ENCODE peak calls at places on chromosomes 5 and 9, in eight cellular contexts. One of them, this sample, is unnamed.

GRCh38 chr5:119389288-119390065 is 33.7 kb downstream of the TNFAIP8 start:
- DNase-seq in endothelial cell: no peak
- DNase-seq in astrocyte: peak
- DNase-seq in mucosa of descending colon: no peak
- DNase-seq in osteocyte: no peak
- DNase-seq in HFF-Myc: no peak
- DNase-seq in GM06990: no peak
- DNase-seq in GM20000: no peak
- DNase-seq in this sample: no peak

GRCh38 chr5:96726802-96727201 is 64.6 kb downstream of the CAST start:
- DNase-seq in GM20000: no peak
- DNase-seq in astrocyte: no peak
- DNase-seq in mucosa of descending colon: no peak
- DNase-seq in HFF-Myc: no peak
- DNase-seq in GM06990: no peak
- DNase-seq in endothelial cell: no peak
- DNase-seq in osteocyte: no peak
- DNase-seq in this sample: no peak

GRCh38 chr9:137226338-137227056 is 805 bp upstream of the RNF224 start:
- DNase-seq in HFF-Myc: no peak
- DNase-seq in astrocyte: no peak
- DNase-seq in mucosa of descending colon: no peak
- DNase-seq in endothelial cell: no peak
- DNase-seq in GM20000: no peak
- DNase-seq in osteocyte: no peak
- DNase-seq in GM06990: no peak
- DNase-seq in this sample: no peak

GRCh38 chr5:14118551-14119320 is 24.4 kb upstream of the TRIO start:
- DNase-seq in mucosa of descending colon: no peak
- DNase-seq in GM20000: no peak
- DNase-seq in HFF-Myc: no peak
- DNase-seq in osteocyte: no peak
- DNase-seq in astrocyte: no peak
- DNase-seq in endothelial cell: peak
- DNase-seq in GM06990: no peak
- DNase-seq in this sample: peak

GRCh38 chr5:129716235-129717030 is 31.5 kb upstream of the MINAR2 start:
- DNase-seq in HFF-Myc: no peak
- DNase-seq in GM06990: no peak
- DNase-seq in osteocyte: no peak
- DNase-seq in astrocyte: peak
- DNase-seq in endothelial cell: no peak
- DNase-seq in mucosa of descending colon: no peak
- DNase-seq in GM20000: no peak
- DNase-seq in this sample: no peak

GRCh38 chr5:33120671-33121070 is 320.1 kb upstream of the TARS1 start:
- DNase-seq in osteocyte: no peak
- DNase-seq in GM06990: no peak
- DNase-seq in endothelial cell: no peak
- DNase-seq in HFF-Myc: no peak
- DNase-seq in GM20000: no peak
- DNase-seq in mucosa of descending colon: no peak
- DNase-seq in astrocyte: peak
- DNase-seq in this sample: no peak

GRCh38 chr5:132901036-132901435 is 27.6 kb downstream of the LEAP2 start:
- DNase-seq in osteocyte: no peak
- DNase-seq in astrocyte: no peak
- DNase-seq in mucosa of descending colon: no peak
- DNase-seq in GM06990: no peak
- DNase-seq in endothelial cell: no peak
- DNase-seq in HFF-Myc: no peak
- DNase-seq in GM20000: no peak
- DNase-seq in this sample: no peak

GRCh38 chr5:39716532-39716971 is 291.8 kb upstream of the DAB2 start:
- DNase-seq in mucosa of descending colon: no peak
- DNase-seq in GM06990: no peak
- DNase-seq in HFF-Myc: no peak
- DNase-seq in osteocyte: no peak
- DNase-seq in astrocyte: peak
- DNase-seq in GM20000: peak
- DNase-seq in endothelial cell: peak
- DNase-seq in this sample: peak

GRCh38 chr9:72586388-72587160 is 65.2 kb downstream of the TMC1 start:
- DNase-seq in endothelial cell: no peak
- DNase-seq in astrocyte: peak
- DNase-seq in osteocyte: no peak
- DNase-seq in GM20000: no peak
- DNase-seq in HFF-Myc: peak
- DNase-seq in GM06990: no peak
- DNase-seq in mucosa of descending colon: no peak
- DNase-seq in this sample: no peak

GRCh38 chr5:148690945-148691344 is 36.6 kb upstream of the HTR4 start:
- DNase-seq in GM20000: no peak
- DNase-seq in endothelial cell: no peak
- DNase-seq in mucosa of descending colon: no peak
- DNase-seq in astrocyte: no peak
- DNase-seq in GM06990: no peak
- DNase-seq in HFF-Myc: no peak
- DNase-seq in osteocyte: no peak
- DNase-seq in this sample: no peak

GRCh38 chr9:82168585-82168984 is 180.0 kb downstream of the SPATA31D1 start:
- DNase-seq in mucosa of descending colon: no peak
- DNase-seq in astrocyte: peak
- DNase-seq in GM06990: no peak
- DNase-seq in HFF-Myc: no peak
- DNase-seq in endothelial cell: no peak
- DNase-seq in GM20000: no peak
- DNase-seq in osteocyte: no peak
- DNase-seq in this sample: no peak

GRCh38 chr5:177396807-177397206 is 3.7 kb downstream of the PFN3 start:
- DNase-seq in astrocyte: no peak
- DNase-seq in HFF-Myc: no peak
- DNase-seq in mucosa of descending colon: no peak
- DNase-seq in osteocyte: peak
- DNase-seq in GM20000: no peak
- DNase-seq in endothelial cell: no peak
- DNase-seq in GM06990: no peak
- DNase-seq in this sample: no peak

GRCh38 chr9:69715825-69716224 is 43.7 kb upstream of the APBA1 start:
- DNase-seq in osteocyte: no peak
- DNase-seq in GM20000: no peak
- DNase-seq in GM06990: no peak
- DNase-seq in endothelial cell: no peak
- DNase-seq in mucosa of descending colon: no peak
- DNase-seq in astrocyte: no peak
- DNase-seq in HFF-Myc: no peak
- DNase-seq in this sample: no peak

GRCh38 chr5:78930742-78931141 is 54.4 kb downstream of the ARSB start:
- DNase-seq in osteocyte: no peak
- DNase-seq in astrocyte: peak
- DNase-seq in GM20000: no peak
- DNase-seq in HFF-Myc: no peak
- DNase-seq in mucosa of descending colon: no peak
- DNase-seq in GM06990: no peak
- DNase-seq in endothelial cell: no peak
- DNase-seq in this sample: no peak

GRCh38 chr9:11779971-11780370 is 913.2 kb upstream of the TYRP1 start:
- DNase-seq in GM06990: no peak
- DNase-seq in endothelial cell: no peak
- DNase-seq in mucosa of descending colon: no peak
- DNase-seq in HFF-Myc: no peak
- DNase-seq in GM20000: no peak
- DNase-seq in astrocyte: no peak
- DNase-seq in osteocyte: no peak
- DNase-seq in this sample: no peak

GRCh38 chr9:78972303-78973002 is 599.3 kb upstream of the TLE4 start:
- DNase-seq in GM20000: no peak
- DNase-seq in HFF-Myc: no peak
- DNase-seq in GM06990: no peak
- DNase-seq in osteocyte: no peak
- DNase-seq in endothelial cell: no peak
- DNase-seq in mucosa of descending colon: no peak
- DNase-seq in astrocyte: no peak
- DNase-seq in this sample: no peak

GRCh38 chr5:38208782-38209378 is 49.5 kb upstream of the EGFLAM start:
- DNase-seq in osteocyte: no peak
- DNase-seq in astrocyte: peak
- DNase-seq in mucosa of descending colon: no peak
- DNase-seq in endothelial cell: peak
- DNase-seq in HFF-Myc: peak
- DNase-seq in GM20000: no peak
- DNase-seq in GM06990: no peak
- DNase-seq in this sample: peak

GRCh38 chr9:18195223-18195622 is 278.7 kb upstream of the ADAMTSL1 start:
- DNase-seq in astrocyte: no peak
- DNase-seq in GM06990: no peak
- DNase-seq in HFF-Myc: no peak
- DNase-seq in osteocyte: no peak
- DNase-seq in mucosa of descending colon: no peak
- DNase-seq in endothelial cell: no peak
- DNase-seq in GM20000: no peak
- DNase-seq in this sample: no peak

GRCh38 chr9:85166808-85167545 is 497.4 kb downstream of the NTRK2 start:
- DNase-seq in mucosa of descending colon: no peak
- DNase-seq in endothelial cell: no peak
- DNase-seq in GM06990: no peak
- DNase-seq in GM20000: no peak
- DNase-seq in astrocyte: no peak
- DNase-seq in HFF-Myc: no peak
- DNase-seq in osteocyte: no peak
- DNase-seq in this sample: no peak

GRCh38 chr5:11904270-11904906 is at the start of gene CTNND2:
- DNase-seq in GM06990: peak
- DNase-seq in mucosa of descending colon: peak
- DNase-seq in osteocyte: no peak
- DNase-seq in HFF-Myc: no peak
- DNase-seq in endothelial cell: peak
- DNase-seq in GM20000: no peak
- DNase-seq in astrocyte: peak
- DNase-seq in this sample: peak

GRCh38 chr9:88660611-88661010 is 125.6 kb downstream of the NXNL2 start:
- DNase-seq in GM20000: no peak
- DNase-seq in osteocyte: no peak
- DNase-seq in HFF-Myc: no peak
- DNase-seq in GM06990: no peak
- DNase-seq in mucosa of descending colon: no peak
- DNase-seq in endothelial cell: peak
- DNase-seq in astrocyte: no peak
- DNase-seq in this sample: peak

GRCh38 chr5:109744261-109744660 is 54.5 kb downstream of the MAN2A1 start:
- DNase-seq in endothelial cell: no peak
- DNase-seq in osteocyte: no peak
- DNase-seq in mucosa of descending colon: no peak
- DNase-seq in GM20000: no peak
- DNase-seq in GM06990: no peak
- DNase-seq in HFF-Myc: no peak
- DNase-seq in astrocyte: no peak
- DNase-seq in this sample: no peak

GRCh38 chr9:120891255-120891954 is 14.4 kb upstream of the PHF19 start:
- DNase-seq in HFF-Myc: no peak
- DNase-seq in astrocyte: no peak
- DNase-seq in osteocyte: no peak
- DNase-seq in GM06990: no peak
- DNase-seq in mucosa of descending colon: no peak
- DNase-seq in endothelial cell: no peak
- DNase-seq in GM20000: no peak
- DNase-seq in this sample: no peak

GRCh38 chr9:90830051-90830450 is 28.4 kb downstream of the SYK start:
- DNase-seq in osteocyte: no peak
- DNase-seq in endothelial cell: no peak
- DNase-seq in GM06990: no peak
- DNase-seq in astrocyte: no peak
- DNase-seq in HFF-Myc: no peak
- DNase-seq in mucosa of descending colon: no peak
- DNase-seq in GM20000: no peak
- DNase-seq in this sample: no peak
- TF ChIP-seq CTCF in osteocyte: no peak
- TF ChIP-seq CTCF in endothelial cell: peak
- TF ChIP-seq CTCF in GM06990: peak
- TF ChIP-seq CTCF in astrocyte: no peak
- TF ChIP-seq CTCF in HFF-Myc: no peak
- TF ChIP-seq CTCF in mucosa of descending colon: no peak
- TF ChIP-seq CTCF in GM20000: no peak
- TF ChIP-seq CTCF in this sample: peak

GRCh38 chr9:104900324-104900723 is 27.6 kb downstream of the ABCA1 start:
- DNase-seq in endothelial cell: no peak
- DNase-seq in GM06990: no peak
- DNase-seq in HFF-Myc: no peak
- DNase-seq in GM20000: no peak
- DNase-seq in osteocyte: no peak
- DNase-seq in mucosa of descending colon: no peak
- DNase-seq in astrocyte: no peak
- DNase-seq in this sample: no peak
- TF ChIP-seq CTCF in endothelial cell: no peak
- TF ChIP-seq CTCF in GM06990: no peak
- TF ChIP-seq CTCF in HFF-Myc: no peak
- TF ChIP-seq CTCF in GM20000: no peak
- TF ChIP-seq CTCF in osteocyte: no peak
- TF ChIP-seq CTCF in mucosa of descending colon: no peak
- TF ChIP-seq CTCF in astrocyte: no peak
- TF ChIP-seq CTCF in this sample: no peak

DNA sequence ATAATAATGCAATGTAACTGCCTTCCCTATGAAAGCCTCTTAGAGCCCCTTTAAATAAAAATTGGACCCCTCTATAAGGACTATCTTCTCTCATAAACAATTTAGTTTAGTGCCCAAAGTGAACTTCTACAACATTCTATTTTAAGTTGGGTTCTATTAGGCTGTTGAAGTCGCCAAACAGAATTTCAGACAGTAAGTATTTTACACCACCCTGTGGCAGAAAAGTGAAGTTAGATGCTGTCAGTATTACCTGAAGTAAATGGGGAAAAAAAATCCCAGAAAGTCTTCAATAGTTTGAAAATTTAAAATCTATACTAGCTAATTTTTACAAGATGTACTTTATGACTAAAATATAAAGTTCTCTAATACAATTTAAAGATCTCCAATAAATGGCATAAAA is 29.5 kb downstream of the CAAP1 start:
- DNase-seq in endothelial cell: no peak
- DNase-seq in HFF-Myc: no peak
- DNase-seq in astrocyte: no peak
- DNase-seq in GM06990: no peak
- DNase-seq in mucosa of descending colon: no peak
- DNase-seq in GM20000: no peak
- DNase-seq in osteocyte: no peak
- DNase-seq in this sample: no peak
- TF ChIP-seq CTCF in endothelial cell: peak
- TF ChIP-seq CTCF in HFF-Myc: peak
- TF ChIP-seq CTCF in astrocyte: peak
- TF ChIP-seq CTCF in GM06990: peak
- TF ChIP-seq CTCF in mucosa of descending colon: no peak
- TF ChIP-seq CTCF in GM20000: no peak
- TF ChIP-seq CTCF in osteocyte: peak
- TF ChIP-seq CTCF in this sample: no peak

DNA sequence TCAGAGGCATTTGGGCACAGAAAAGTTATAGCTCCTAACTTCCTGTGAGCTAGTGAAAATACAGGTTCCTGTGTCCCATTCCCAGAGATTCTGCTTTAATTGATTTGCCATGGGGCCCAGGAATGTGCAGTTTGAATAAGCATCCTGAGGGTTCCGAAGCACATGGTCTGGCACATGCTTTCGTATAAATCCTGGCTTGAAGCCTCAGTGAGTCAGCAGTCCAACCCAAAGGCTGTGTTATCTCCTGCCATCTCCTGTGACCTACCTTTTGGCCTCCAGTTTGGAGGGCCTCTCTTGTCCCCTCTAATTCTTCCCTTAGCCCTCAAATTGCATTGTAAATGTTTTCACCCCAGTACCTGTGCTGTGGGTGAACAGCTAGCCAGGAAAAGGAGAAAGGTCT is 183.8 kb downstream of the NR3C1 start:
- DNase-seq in HFF-Myc: no peak
- DNase-seq in astrocyte: no peak
- DNase-seq in osteocyte: no peak
- DNase-seq in endothelial cell: no peak
- DNase-seq in mucosa of descending colon: no peak
- DNase-seq in GM20000: no peak
- DNase-seq in GM06990: no peak
- DNase-seq in this sample: no peak
- TF ChIP-seq CTCF in HFF-Myc: no peak
- TF ChIP-seq CTCF in astrocyte: no peak
- TF ChIP-seq CTCF in osteocyte: no peak
- TF ChIP-seq CTCF in endothelial cell: no peak
- TF ChIP-seq CTCF in mucosa of descending colon: no peak
- TF ChIP-seq CTCF in GM20000: no peak
- TF ChIP-seq CTCF in GM06990: no peak
- TF ChIP-seq CTCF in this sample: no peak

This sample was measured in glutamatergic neuron.